ENCODE peak calls at places on chromosomes 6 and 20, in six cellular contexts. One of them, this sample, is unnamed.

GRCh38 chr6:169962604-169963469 is 211.4 kb downstream of the ERMARD start:
- DNase-seq in astrocyte of the cerebellum: no peak
- DNase-seq in stimulated activated CD4-positive, alpha-beta T cell treated with anti-CD3 and anti-CD28 coated beads, Interleukin-2, amount 100 ng/mL, for 48 hours: no peak
- DNase-seq in stomach: peak; percentile 20
- DNase-seq in pancreas: peak; percentile 6
- DNase-seq in psoas muscle: no peak
- DNase-seq in this sample: no peak

GRCh38 chr6:170417881-170418280 is 111.3 kb downstream of the FAM120B start:
- DNase-seq in astrocyte of the cerebellum: no peak
- DNase-seq in stimulated activated CD4-positive, alpha-beta T cell treated with anti-CD3 and anti-CD28 coated beads, Interleukin-2, amount 100 ng/mL, for 48 hours: no peak
- DNase-seq in stomach: no peak
- DNase-seq in pancreas: no peak
- DNase-seq in psoas muscle: no peak
- DNase-seq in this sample: no peak

GRCh38 chr20:6381887-6382286 is 259.1 kb upstream of the FERMT1 start:
- DNase-seq in astrocyte of the cerebellum: no peak
- DNase-seq in stimulated activated CD4-positive, alpha-beta T cell treated with anti-CD3 and anti-CD28 coated beads, Interleukin-2, amount 100 ng/mL, for 48 hours: no peak
- DNase-seq in stomach: no peak
- DNase-seq in pancreas: no peak
- DNase-seq in psoas muscle: no peak
- DNase-seq in this sample: no peak

GRCh38 chr6:56292505-56293181 is 45.3 kb upstream of the COL21A1 start:
- DNase-seq in astrocyte of the cerebellum: peak; percentile 62
- DNase-seq in stimulated activated CD4-positive, alpha-beta T cell treated with anti-CD3 and anti-CD28 coated beads, Interleukin-2, amount 100 ng/mL, for 48 hours: no peak
- DNase-seq in stomach: no peak
- DNase-seq in pancreas: peak; percentile 23
- DNase-seq in psoas muscle: no peak
- DNase-seq in this sample: no peak

GRCh38 chr6:140401666-140402255 is 1027.3 kb upstream of the CITED2 start:
- DNase-seq in astrocyte of the cerebellum: no peak
- DNase-seq in stimulated activated CD4-positive, alpha-beta T cell treated with anti-CD3 and anti-CD28 coated beads, Interleukin-2, amount 100 ng/mL, for 48 hours: no peak
- DNase-seq in stomach: no peak
- DNase-seq in pancreas: no peak
- DNase-seq in psoas muscle: no peak
- DNase-seq in this sample: no peak

GRCh38 chr6:160420253-160420968 is 72.2 kb downstream of the SLC22A3 start:
- DNase-seq in astrocyte of the cerebellum: no peak
- DNase-seq in stimulated activated CD4-positive, alpha-beta T cell treated with anti-CD3 and anti-CD28 coated beads, Interleukin-2, amount 100 ng/mL, for 48 hours: no peak
- DNase-seq in stomach: no peak
- DNase-seq in pancreas: no peak
- DNase-seq in psoas muscle: no peak
- DNase-seq in this sample: no peak

GRCh38 chr20:32205502-32206382 is 1.8 kb downstream of the PLAGL2 start:
- DNase-seq in astrocyte of the cerebellum: no peak
- DNase-seq in stimulated activated CD4-positive, alpha-beta T cell treated with anti-CD3 and anti-CD28 coated beads, Interleukin-2, amount 100 ng/mL, for 48 hours: no peak
- DNase-seq in stomach: no peak
- DNase-seq in pancreas: no peak
- DNase-seq in psoas muscle: no peak
- DNase-seq in this sample: no peak

GRCh38 chr20:38674178-38675133 is 49.8 kb upstream of the SLC32A1 start:
- DNase-seq in astrocyte of the cerebellum: no peak
- DNase-seq in stimulated activated CD4-positive, alpha-beta T cell treated with anti-CD3 and anti-CD28 coated beads, Interleukin-2, amount 100 ng/mL, for 48 hours: peak; percentile 40
- DNase-seq in stomach: no peak
- DNase-seq in pancreas: peak; percentile 22
- DNase-seq in psoas muscle: no peak
- DNase-seq in this sample: no peak

GRCh38 chr6:454148-454991 is 62.8 kb downstream of the IRF4 start:
- DNase-seq in astrocyte of the cerebellum: no peak
- DNase-seq in stimulated activated CD4-positive, alpha-beta T cell treated with anti-CD3 and anti-CD28 coated beads, Interleukin-2, amount 100 ng/mL, for 48 hours: no peak
- DNase-seq in stomach: no peak
- DNase-seq in pancreas: no peak
- DNase-seq in psoas muscle: no peak
- DNase-seq in this sample: no peak

GRCh38 chr20:38128691-38129090 is 36.4 kb downstream of the TGM2 start:
- DNase-seq in astrocyte of the cerebellum: no peak
- DNase-seq in stimulated activated CD4-positive, alpha-beta T cell treated with anti-CD3 and anti-CD28 coated beads, Interleukin-2, amount 100 ng/mL, for 48 hours: no peak
- DNase-seq in stomach: no peak
- DNase-seq in pancreas: no peak
- DNase-seq in psoas muscle: peak; percentile 34
- DNase-seq in this sample: no peak

GRCh38 chr6:2103644-2104523 is 141.5 kb downstream of the GMDS start:
- DNase-seq in astrocyte of the cerebellum: peak; percentile 36
- DNase-seq in stimulated activated CD4-positive, alpha-beta T cell treated with anti-CD3 and anti-CD28 coated beads, Interleukin-2, amount 100 ng/mL, for 48 hours: no peak
- DNase-seq in stomach: no peak
- DNase-seq in pancreas: no peak
- DNase-seq in psoas muscle: no peak
- DNase-seq in this sample: peak; percentile 6

GRCh38 chr20:15375836-15376235 is 1038.4 kb upstream of the FLRT3 start:
- DNase-seq in astrocyte of the cerebellum: no peak
- DNase-seq in stimulated activated CD4-positive, alpha-beta T cell treated with anti-CD3 and anti-CD28 coated beads, Interleukin-2, amount 100 ng/mL, for 48 hours: no peak
- DNase-seq in stomach: no peak
- DNase-seq in pancreas: no peak
- DNase-seq in psoas muscle: no peak
- DNase-seq in this sample: peak; percentile 37

GRCh38 chr6:13725052-13725451 is 13.4 kb upstream of the RANBP9 start:
- DNase-seq in astrocyte of the cerebellum: no peak
- DNase-seq in stimulated activated CD4-positive, alpha-beta T cell treated with anti-CD3 and anti-CD28 coated beads, Interleukin-2, amount 100 ng/mL, for 48 hours: no peak
- DNase-seq in stomach: no peak
- DNase-seq in pancreas: no peak
- DNase-seq in psoas muscle: no peak
- DNase-seq in this sample: no peak

GRCh38 chr20:36462440-36463211 is 78.7 kb upstream of the MYL9 start:
- DNase-seq in astrocyte of the cerebellum: no peak
- DNase-seq in stimulated activated CD4-positive, alpha-beta T cell treated with anti-CD3 and anti-CD28 coated beads, Interleukin-2, amount 100 ng/mL, for 48 hours: no peak
- DNase-seq in stomach: peak; percentile 36
- DNase-seq in pancreas: peak; percentile 52
- DNase-seq in psoas muscle: peak; percentile 92
- DNase-seq in this sample: no peak

GRCh38 chr6:146946559-146946958 is 257.7 kb upstream of the STXBP5 start:
- DNase-seq in astrocyte of the cerebellum: no peak
- DNase-seq in stimulated activated CD4-positive, alpha-beta T cell treated with anti-CD3 and anti-CD28 coated beads, Interleukin-2, amount 100 ng/mL, for 48 hours: no peak
- DNase-seq in stomach: no peak
- DNase-seq in pancreas: no peak
- DNase-seq in psoas muscle: no peak
- DNase-seq in this sample: no peak

GRCh38 chr20:63698739-63699465 is 2.5 kb downstream of the TNFRSF6B start:
- DNase-seq in astrocyte of the cerebellum: peak; percentile 66
- DNase-seq in stimulated activated CD4-positive, alpha-beta T cell treated with anti-CD3 and anti-CD28 coated beads, Interleukin-2, amount 100 ng/mL, for 48 hours: peak; percentile 49
- DNase-seq in stomach: no peak
- DNase-seq in pancreas: peak; percentile 37
- DNase-seq in psoas muscle: peak; percentile 83
- DNase-seq in this sample: no peak

GRCh38 chr20:7015257-7015656 is 247.8 kb downstream of the BMP2 start:
- DNase-seq in astrocyte of the cerebellum: no peak
- DNase-seq in stimulated activated CD4-positive, alpha-beta T cell treated with anti-CD3 and anti-CD28 coated beads, Interleukin-2, amount 100 ng/mL, for 48 hours: no peak
- DNase-seq in stomach: no peak
- DNase-seq in pancreas: no peak
- DNase-seq in psoas muscle: no peak
- DNase-seq in this sample: no peak

GRCh38 chr6:14068133-14068532 is 49.4 kb upstream of the CD83 start:
- DNase-seq in astrocyte of the cerebellum: peak; percentile 92
- DNase-seq in stimulated activated CD4-positive, alpha-beta T cell treated with anti-CD3 and anti-CD28 coated beads, Interleukin-2, amount 100 ng/mL, for 48 hours: no peak
- DNase-seq in stomach: no peak
- DNase-seq in pancreas: no peak
- DNase-seq in psoas muscle: no peak
- DNase-seq in this sample: no peak

GRCh38 chr6:120405947-120406346 is 928.3 kb downstream of the TBC1D32 start:
- DNase-seq in astrocyte of the cerebellum: no peak
- DNase-seq in stimulated activated CD4-positive, alpha-beta T cell treated with anti-CD3 and anti-CD28 coated beads, Interleukin-2, amount 100 ng/mL, for 48 hours: no peak
- DNase-seq in stomach: no peak
- DNase-seq in pancreas: no peak
- DNase-seq in psoas muscle: no peak
- DNase-seq in this sample: no peak

GRCh38 chr20:50672400-50673145 is 18.8 kb downstream of the RIPOR3 start:
- DNase-seq in astrocyte of the cerebellum: no peak
- DNase-seq in stimulated activated CD4-positive, alpha-beta T cell treated with anti-CD3 and anti-CD28 coated beads, Interleukin-2, amount 100 ng/mL, for 48 hours: no peak
- DNase-seq in stomach: no peak
- DNase-seq in pancreas: no peak
- DNase-seq in psoas muscle: no peak
- DNase-seq in this sample: no peak

GRCh38 chr6:65299236-65299635 is 407.8 kb downstream of the EYS start:
- DNase-seq in astrocyte of the cerebellum: no peak
- DNase-seq in stimulated activated CD4-positive, alpha-beta T cell treated with anti-CD3 and anti-CD28 coated beads, Interleukin-2, amount 100 ng/mL, for 48 hours: no peak
- DNase-seq in stomach: no peak
- DNase-seq in pancreas: no peak
- DNase-seq in psoas muscle: no peak
- DNase-seq in this sample: no peak

GRCh38 chr6:24838994-24839393 is 40.3 kb upstream of the ARMH2 start:
- DNase-seq in astrocyte of the cerebellum: no peak
- DNase-seq in stimulated activated CD4-positive, alpha-beta T cell treated with anti-CD3 and anti-CD28 coated beads, Interleukin-2, amount 100 ng/mL, for 48 hours: no peak
- DNase-seq in stomach: no peak
- DNase-seq in pancreas: no peak
- DNase-seq in psoas muscle: no peak
- DNase-seq in this sample: no peak

GRCh38 chr6:166633732-166634535 is 6.9 kb upstream of the RPS6KA2 start:
- DNase-seq in astrocyte of the cerebellum: no peak
- DNase-seq in stimulated activated CD4-positive, alpha-beta T cell treated with anti-CD3 and anti-CD28 coated beads, Interleukin-2, amount 100 ng/mL, for 48 hours: no peak
- DNase-seq in stomach: no peak
- DNase-seq in pancreas: peak; percentile 7
- DNase-seq in psoas muscle: peak; percentile 85
- DNase-seq in this sample: no peak

GRCh38 chr20:37295001-37295400 is 5.5 kb downstream of the MANBAL start:
- DNase-seq in astrocyte of the cerebellum: peak; percentile 90
- DNase-seq in stimulated activated CD4-positive, alpha-beta T cell treated with anti-CD3 and anti-CD28 coated beads, Interleukin-2, amount 100 ng/mL, for 48 hours: no peak
- DNase-seq in stomach: no peak
- DNase-seq in pancreas: no peak
- DNase-seq in psoas muscle: no peak
- DNase-seq in this sample: no peak

This sample was measured in DMS 273 treated with DMSO at 0.1 percent for 48 hours.